ENCODE peak calls at places on chromosomes 12 and 14, in ten cellular contexts. M is ovary, I is A549, P is Peyer's patch, B is right lobe of liver, R is breast epithelium, C is K562, W is body of pancreas, H is suprapubic skin, T is IMR-90. N is an unnamed sample.

GRCh38 chr12:109739747-109740693 is 26.4 kb downstream of the FAM222A start:
- DNase-seq in M (peak), I (no peak), P (peak), B (peak), R (no peak), C (peak), W (peak), H (peak), T (no peak), N (peak)

GRCh38 chr12:85007836-85008235 is 28.2 kb downstream of the TSPAN19 start:
- DNase-seq in M (no peak), I (peak), P (no peak), B (no peak), R (no peak), C (no peak), W (peak), H (no peak), T (peak), N (no peak)

GRCh38 chr14:24309538-24310386 is at the start of gene LTB4R2:
- DNase-seq in M (no peak), I (no peak), P (no peak), B (peak), R (no peak), C (no peak), W (no peak), H (no peak), T (no peak), N (no peak)

GRCh38 chr14:57526942-57527341 is 33.3 kb upstream of the CCDC198 start:
- DNase-seq in M (no peak), I (peak), P (no peak), B (no peak), R (no peak), C (peak), W (no peak), H (no peak), T (no peak), N (no peak)

GRCh38 chr12:2326470-2326869 is 273.7 kb downstream of the CACNA1C start:
- DNase-seq in M (no peak), I (no peak), P (no peak), B (no peak), R (no peak), C (no peak), W (no peak), H (no peak), T (no peak), N (no peak)

GRCh38 chr12:77122661-77123060 is 57.3 kb upstream of the E2F7 start:
- DNase-seq in M (no peak), I (no peak), P (no peak), B (no peak), R (no peak), C (no peak), W (no peak), H (no peak), T (peak), N (no peak)

GRCh38 chr14:74620497-74620921 is 8.5 kb upstream of the LTBP2 start:
- DNase-seq in M (no peak), I (peak), P (no peak), B (no peak), R (no peak), C (peak), W (no peak), H (no peak), T (peak), N (peak)

GRCh38 chr12:2161478-2161877 is 108.7 kb downstream of the CACNA1C start:
- DNase-seq in M (peak), I (no peak), P (no peak), B (no peak), R (peak), C (no peak), W (peak), H (no peak), T (no peak), N (peak)

GRCh38 chr14:22518073-22518472 is 71.0 kb downstream of the DAD1 start:
- DNase-seq in M (no peak), I (no peak), P (no peak), B (no peak), R (no peak), C (no peak), W (no peak), H (no peak), T (no peak), N (no peak)

GRCh38 chr14:91333640-91334039 is 84.0 kb downstream of the CCDC88C start:
- DNase-seq in M (no peak), I (no peak), P (no peak), B (no peak), R (no peak), C (no peak), W (no peak), H (no peak), T (no peak), N (no peak)

GRCh38 chr12:121099779-121100178 is 32.9 kb upstream of the P2RX7 start:
- DNase-seq in M (no peak), I (peak), P (no peak), B (no peak), R (no peak), C (no peak), W (no peak), H (no peak), T (no peak), N (no peak)

GRCh38 chr14:89304972-89305703 is 111.9 kb downstream of the FOXN3 start:
- DNase-seq in M (peak), I (no peak), P (no peak), B (no peak), R (no peak), C (no peak), W (peak), H (no peak), T (peak), N (no peak)

GRCh38 chr14:59688224-59689170 is 111.9 kb upstream of the CCDC175 start:
- DNase-seq in M (no peak), I (peak), P (peak), B (no peak), R (no peak), C (peak), W (peak), H (no peak), T (peak), N (no peak)

GRCh38 chr12:103623716-103624115 is 36.6 kb downstream of the STAB2 start:
- DNase-seq in M (no peak), I (no peak), P (no peak), B (no peak), R (no peak), C (no peak), W (no peak), H (no peak), T (no peak), N (no peak)

GRCh38 chr14:59305836-59306555 is 117.5 kb downstream of the DAAM1 start:
- DNase-seq in M (no peak), I (no peak), P (no peak), B (no peak), R (no peak), C (no peak), W (no peak), H (no peak), T (peak), N (no peak)

GRCh38 chr14:95895720-95896119 is 19.1 kb downstream of the TUNAR start:
- DNase-seq in M (no peak), I (peak), P (no peak), B (no peak), R (no peak), C (peak), W (peak), H (no peak), T (no peak), N (no peak)

GRCh38 chr14:100586520-100587247 is 533 bp downstream of the BEGAIN start:
- DNase-seq in M (peak), I (peak), P (peak), B (peak), R (no peak), C (peak), W (no peak), H (peak), T (no peak), N (no peak)

GRCh38 chr12:110245278-110245868 is 35.7 kb upstream of the ATP2A2 start:
- DNase-seq in M (no peak), I (peak), P (peak), B (peak), R (no peak), C (peak), W (no peak), H (no peak), T (no peak), N (no peak)

GRCh38 chr14:60116181-60116580 is 24.5 kb downstream of the PCNX4 start:
- DNase-seq in M (no peak), I (no peak), P (no peak), B (no peak), R (no peak), C (no peak), W (no peak), H (no peak), T (peak), N (no peak)

GRCh38 chr12:46445551-46446235 is 73.1 kb upstream of the SLC38A2 start:
- DNase-seq in M (no peak), I (no peak), P (no peak), B (no peak), R (no peak), C (no peak), W (no peak), H (no peak), T (no peak), N (no peak)

GRCh38 chr12:67271976-67272375 is 2.8 kb downstream of the CAND1 start:
- DNase-seq in M (no peak), I (no peak), P (no peak), B (no peak), R (no peak), C (no peak), W (no peak), H (no peak), T (peak), N (no peak)

GRCh38 chr14:61661471-61661988 is 33.8 kb upstream of the HIF1A start:
- DNase-seq in M (no peak), I (no peak), P (no peak), B (no peak), R (no peak), C (no peak), W (no peak), H (no peak), T (peak), N (no peak)

GRCh38 chr14:61663312-61663974 is 31.9 kb upstream of the HIF1A start:
- DNase-seq in M (no peak), I (no peak), P (no peak), B (no peak), R (no peak), C (no peak), W (peak), H (no peak), T (no peak), N (no peak)

GRCh38 chr14:61659582-61659981 is 35.7 kb upstream of the HIF1A start:
- DNase-seq in M (no peak), I (no peak), P (no peak), B (no peak), R (no peak), C (no peak), W (no peak), H (no peak), T (peak), N (no peak)

GRCh38 chr14:61662001-61662400 is 33.3 kb upstream of the HIF1A start:
- DNase-seq in M (no peak), I (no peak), P (no peak), B (no peak), R (no peak), C (no peak), W (no peak), H (no peak), T (peak), N (no peak)

DNA sequence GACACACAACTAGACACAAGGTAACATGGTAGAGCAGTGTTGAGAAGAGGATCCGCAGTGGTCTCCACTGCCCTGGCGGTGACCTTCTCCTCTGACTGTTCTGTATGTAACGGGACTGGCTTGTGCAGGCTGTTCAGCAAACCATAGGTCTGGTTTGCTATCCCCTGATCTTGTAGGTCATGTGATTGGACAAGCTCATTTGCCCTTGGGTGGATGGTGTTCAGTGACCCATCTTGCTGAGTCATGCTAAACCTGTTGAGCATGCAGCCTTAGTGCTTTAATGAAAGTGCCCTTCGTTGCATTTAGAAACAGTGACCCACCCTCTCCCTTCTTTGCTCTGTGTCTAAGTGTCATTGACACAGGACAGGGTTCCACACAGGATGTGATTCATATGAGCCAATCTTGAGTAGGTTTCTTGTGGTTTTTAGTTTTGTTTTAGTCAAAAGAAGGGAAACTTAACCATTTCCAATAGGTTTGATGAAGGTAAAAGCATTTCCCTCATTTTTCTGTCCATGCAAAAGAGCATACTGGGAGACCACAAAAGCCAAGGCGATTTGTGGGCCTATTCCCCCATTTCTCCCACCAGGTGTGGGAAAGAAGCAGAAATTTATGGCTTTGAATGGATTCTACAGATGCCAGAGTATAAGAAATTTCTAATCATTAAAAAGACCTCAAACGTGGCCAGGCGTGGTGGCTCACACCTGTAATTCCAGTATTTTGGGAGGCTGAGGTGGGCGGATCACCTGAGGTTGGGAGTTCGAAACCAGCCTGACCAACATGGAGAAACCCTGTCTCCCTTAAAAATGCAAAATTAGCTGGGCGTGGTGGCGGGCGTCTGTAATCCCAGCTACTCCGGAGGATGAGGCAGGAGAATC is 32.6 kb upstream of the HIF1A start:
- DNase-seq in M (no peak), I (peak), P (no peak), B (no peak), R (no peak), C (peak), W (peak), H (no peak), T (peak), N (no peak)
- TF ChIP-seq POLR2A in M (no peak), I (no peak), P (no peak), B (no peak), R (no peak), C (no peak), W (no peak), H (no peak), T (no peak), N (no peak)

GRCh38 chr12:89528434-89528833 is 2.6 kb upstream of the POC1B start:
- DNase-seq in M (no peak), I (no peak), P (no peak), B (no peak), R (no peak), C (no peak), W (no peak), H (no peak), T (no peak), N (no peak)

GRCh38 chr12:89525002-89525823 is 617 bp upstream of the GALNT4 start:
- DNase-seq in M (peak), I (peak), P (peak), B (peak), R (no peak), C (peak), W (peak), H (peak), T (peak), N (peak)

GRCh38 chr12:89521348-89522238 is 3.0 kb downstream of the GALNT4 start:
- DNase-seq in M (no peak), I (peak), P (no peak), B (no peak), R (no peak), C (no peak), W (no peak), H (no peak), T (peak), N (no peak)

GRCh38 chr12:89525824-89526770 is at the start of gene POC1B:
- DNase-seq in M (peak), I (peak), P (peak), B (peak), R (peak), C (peak), W (peak), H (peak), T (peak), N (peak)

DNA sequence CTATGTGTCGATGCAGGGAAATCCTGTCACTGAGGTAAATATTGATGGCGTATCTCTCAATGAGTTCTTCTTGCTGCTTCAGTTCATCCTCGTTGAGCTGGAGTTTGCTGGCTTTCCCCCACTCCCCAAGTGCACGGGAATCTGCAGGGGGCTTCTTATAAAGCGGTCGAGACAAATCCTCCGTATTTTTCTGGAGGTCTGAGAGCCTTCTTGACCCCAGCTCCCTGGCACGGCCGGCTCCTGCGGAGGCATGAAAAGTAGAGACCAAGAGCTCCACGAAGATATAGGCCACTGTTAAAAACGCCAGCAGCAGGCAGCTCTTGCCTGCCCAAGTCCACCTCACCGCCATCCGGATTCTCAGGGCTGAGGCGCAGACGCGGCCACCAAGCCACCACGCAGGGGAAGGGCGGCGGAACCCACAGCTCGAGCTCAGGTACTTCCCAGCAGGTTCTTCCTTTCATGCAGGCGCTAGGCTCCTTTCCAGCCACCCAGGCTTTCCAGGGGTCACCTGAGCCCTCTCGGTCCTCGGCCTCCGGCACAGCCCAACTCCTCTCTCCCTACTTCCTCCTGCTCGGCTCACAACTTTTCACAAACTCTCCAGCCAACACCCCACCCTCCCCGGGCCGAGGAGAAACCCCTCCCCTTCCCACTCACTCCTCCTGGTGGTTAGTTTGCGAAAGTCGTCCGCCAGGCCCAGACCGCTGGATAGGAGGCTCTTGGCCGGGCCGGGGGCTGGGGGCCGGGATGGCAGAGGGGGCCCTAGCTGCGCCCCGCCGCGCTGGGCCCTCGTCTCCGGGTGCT is at the start of gene GALNT4:
- DNase-seq in M (peak), I (peak), P (peak), B (peak), R (peak), C (peak), W (peak), H (peak), T (peak), N (peak)
- H3K27ac ChIP-seq in M (peak), I (peak), P (peak), B (peak), R (peak), C (peak), W (peak), H (peak), T (peak), N (peak)

DNA sequence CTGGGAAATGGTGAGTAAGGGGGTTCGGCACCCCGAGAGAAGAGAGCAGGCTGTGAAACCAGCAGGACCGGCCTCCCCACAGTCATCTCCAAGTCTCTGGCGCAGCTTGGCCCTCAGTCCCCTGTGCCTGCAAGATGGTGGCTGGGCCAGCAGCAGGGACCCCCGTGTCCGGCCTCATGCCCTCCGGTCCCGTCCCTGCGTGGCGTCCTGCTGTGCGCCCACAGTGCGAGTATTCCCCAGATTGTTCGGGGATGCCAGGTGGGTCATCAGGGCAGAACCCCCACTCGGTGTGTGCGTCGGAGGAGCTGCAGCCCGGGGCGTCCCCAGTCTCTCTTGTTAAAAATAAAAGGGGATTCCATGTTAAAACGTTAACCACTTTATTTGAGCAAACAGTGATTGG is 216.9 kb upstream of the ALG10B start:
- DNase-seq in M (no peak), I (no peak), P (no peak), B (no peak), R (no peak), C (no peak), W (no peak), H (no peak), T (no peak), N (no peak)
- TF ChIP-seq POLR2A in M (no peak), I (no peak), P (no peak), B (no peak), R (no peak), C (no peak), W (no peak), H (no peak), T (no peak), N (no peak)

DNA sequence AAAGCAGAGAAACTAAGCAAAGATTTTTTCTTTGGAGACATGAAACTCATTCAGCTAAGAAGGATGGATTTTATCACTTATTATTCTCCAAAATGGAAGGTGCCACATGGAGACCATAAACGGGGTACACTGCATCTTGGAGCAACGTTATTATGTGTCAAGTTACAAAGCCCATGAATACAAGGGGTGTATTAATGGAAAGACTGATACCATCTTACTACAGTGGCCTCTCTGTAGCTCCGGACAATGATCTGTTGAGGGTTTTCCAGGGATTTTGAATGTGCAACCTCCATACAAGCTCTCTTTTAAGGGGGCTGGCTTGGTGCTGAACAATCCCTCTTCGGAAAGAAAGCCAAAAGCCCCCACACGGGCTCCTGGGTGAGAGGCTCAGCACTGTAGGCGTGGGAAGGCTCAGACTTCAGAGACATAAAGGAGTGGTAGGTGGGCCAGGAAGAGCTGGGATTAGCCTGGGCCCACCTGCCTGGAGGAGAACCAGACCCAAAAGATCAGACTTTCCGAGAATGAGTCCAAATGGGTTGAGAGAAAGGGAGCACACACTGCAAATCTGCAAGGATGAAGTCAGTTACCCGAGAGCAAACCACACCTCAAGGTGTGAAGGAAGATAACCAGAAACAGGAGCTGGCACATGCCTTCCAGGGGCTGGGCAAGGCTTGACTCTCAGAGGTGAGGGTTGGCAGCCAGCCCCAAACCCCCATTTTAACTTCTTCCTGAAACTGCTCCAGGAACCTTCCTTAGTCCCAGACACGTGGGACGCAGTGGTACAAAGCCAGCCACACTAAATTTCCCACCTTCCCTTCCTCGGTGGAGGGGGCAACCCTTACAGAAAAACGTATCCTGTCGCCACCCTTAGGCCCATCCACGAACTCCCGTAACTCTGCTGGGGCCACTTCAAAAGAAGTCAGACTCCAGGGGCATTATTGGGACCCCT is 1.5 kb downstream of the VPS37B start:
- DNase-seq in M (no peak), I (no peak), P (peak), B (no peak), R (no peak), C (peak), W (peak), H (no peak), T (no peak), N (no peak)
- H3K27ac ChIP-seq in M (no peak), I (peak), P (peak), B (peak), R (peak), C (peak), W (peak), H (peak), T (peak), N (peak)